ENCODE peak calls at places on chromosomes 12 and 14, in eight cellular contexts. O is T-helper 2 cell; E is HFFc6; C is activated naive CD8-positive, alpha-beta T cell treated with anti-CD3 and anti-CD28 coated beads for 36 hours; F is ACHN; N is esophagus squamous epithelium; P is stimulated activated CD8-positive, alpha-beta memory T cell treated with anti-CD3 and anti-CD28 coated beads, Interleukin-12 subunit alpha, Interleukin-12 subunit beta, amount 100 ng/mL, for 1 hour; G is GM20000. S is an unnamed sample.

GRCh38 chr12:108804361-108804949 is 52.9 kb downstream of the SSH1 start:
- DNase-seq in E (peak), C (no peak), N (no peak), O (no peak), F (no peak), P (no peak), G (no peak), S (peak)

GRCh38 chr14:105260826-105261438 is 12.6 kb downstream of the BTBD6 start:
- DNase-seq in C (no peak), N (no peak), F (no peak), E (no peak), G (no peak), O (no peak), P (no peak), S (no peak)

GRCh38 chr12:6792522-6793201 is 3.3 kb downstream of the CD4 start:
- DNase-seq in P (no peak), C (no peak), O (peak), F (no peak), G (no peak), N (no peak), E (no peak), S (no peak)

GRCh38 chr14:52272375-52272774 is 4.9 kb downstream of the PTGDR start:
- DNase-seq in N (no peak), G (peak), C (no peak), F (peak), P (no peak), E (peak), O (no peak), S (no peak)

GRCh38 chr14:104448721-104449120 is 130.8 kb upstream of the C14orf180 start:
- DNase-seq in C (no peak), F (no peak), G (no peak), P (no peak), O (no peak), E (no peak), N (no peak), S (no peak)

GRCh38 chr14:100568164-100568997 is 18.8 kb downstream of the BEGAIN start:
- DNase-seq in O (no peak), E (no peak), N (no peak), C (no peak), G (no peak), P (no peak), F (no peak), S (no peak)

GRCh38 chr12:109736552-109737108 is 23.0 kb downstream of the FAM222A start:
- DNase-seq in P (no peak), E (peak), F (peak), C (peak), G (no peak), O (peak), N (no peak), S (peak)

GRCh38 chr12:2641209-2641608 is 153.6 kb upstream of the FKBP4 start:
- DNase-seq in F (peak), P (no peak), N (no peak), E (peak), G (no peak), O (no peak), C (no peak), S (peak)

GRCh38 chr12:48169011-48169410 is 11.7 kb upstream of the ASB8 start:
- DNase-seq in C (no peak), N (no peak), P (no peak), O (no peak), F (no peak), G (no peak), E (no peak), S (no peak)

GRCh38 chr12:124531281-124531745 is 36.1 kb downstream of the NCOR2 start:
- DNase-seq in C (no peak), G (no peak), O (no peak), N (no peak), E (no peak), P (no peak), F (no peak), S (no peak)

GRCh38 chr12:122965851-122966742 is at the start of gene ABCB9:
- DNase-seq in O (peak), P (peak), F (peak), C (peak), G (peak), E (peak), N (peak), S (peak)

GRCh38 chr14:65230287-65230728 is 128.0 kb upstream of the MAX start:
- DNase-seq in C (no peak), E (peak), P (no peak), O (no peak), F (no peak), N (no peak), G (no peak), S (no peak)

GRCh38 chr14:106501898-106502297 is 975.5 kb downstream of the TMEM121 start:
- DNase-seq in G (no peak), C (no peak), N (no peak), F (no peak), O (no peak), P (no peak), E (no peak), S (no peak)

GRCh38 chr14:58540693-58541092 is 97.1 kb upstream of the DACT1 start:
- DNase-seq in O (no peak), P (no peak), F (no peak), N (no peak), E (no peak), C (no peak), G (no peak), S (no peak)